ENCODE peak calls at places on chromosomes 12 and 14, in six cellular contexts. Y is H9; L is effector CD4-positive, alpha-beta T cell; Z is uterus; O is mucosa of gallbladder; U is lower leg skin. I is an unnamed sample.

GRCh38 chr12:111440631-111441030 is 34.9 kb downstream of the SH2B3 start:
- DNase-seq in Y (peak; percentile 32), Z (no peak), O (no peak), U (peak; percentile 70), L (no peak), I (no peak)

GRCh38 chr12:130752692-130753230 is 36.7 kb upstream of the RIMBP2 start:
- DNase-seq in O (no peak), Z (no peak), L (no peak), U (no peak), Y (peak; percentile 70), I (no peak)

GRCh38 chr12:2615665-2616387 is 178.9 kb upstream of the FKBP4 start:
- DNase-seq in Z (peak; percentile 48), L (no peak), U (no peak), O (no peak), Y (peak; percentile 66), I (no peak)

GRCh38 chr14:101369916-101370592 is 191.2 kb upstream of the DIO3 start:
- DNase-seq in O (no peak), L (no peak), Y (no peak), U (no peak), Z (peak; percentile 13), I (no peak)

GRCh38 chr14:77125275-77126073 is 16.1 kb downstream of the ZDHHC22 start:
- DNase-seq in L (no peak), Z (no peak), U (no peak), Y (peak; percentile 44), O (no peak), I (no peak)

GRCh38 chr14:79680087-79680486 is 531.2 kb downstream of the DIO2 start:
- DNase-seq in Z (no peak), Y (peak; percentile 33), L (no peak), O (no peak), U (no peak), I (no peak)

GRCh38 chr14:52299692-52300278 is 14.3 kb upstream of the PTGER2 start:
- DNase-seq in L (no peak), Y (no peak), O (no peak), Z (no peak), U (no peak), I (peak; percentile 43)

GRCh38 chr12:113302925-113303640 is 31.8 kb downstream of the SLC8B1 start:
- DNase-seq in L (no peak), U (no peak), Z (no peak), O (no peak), Y (no peak), I (no peak)

GRCh38 chr12:50764116-50764860 is 387 bp downstream of the ATF1 start:
- DNase-seq in Z (peak; percentile 56), Y (no peak), L (peak; percentile 76), O (peak; percentile 18), U (no peak), I (peak; percentile 69)

GRCh38 chr12:74890237-74890599 is 319.4 kb downstream of the KCNC2 start:
- DNase-seq in U (no peak), Z (no peak), O (peak; percentile 48), L (no peak), Y (no peak), I (peak; percentile 35)

GRCh38 chr12:46483572-46484395 is 111.2 kb upstream of the SLC38A2 start:
- DNase-seq in Z (no peak), O (no peak), U (no peak), Y (no peak), L (no peak), I (no peak)

GRCh38 chr12:11756022-11756421 is 106.5 kb downstream of the ETV6 start:
- DNase-seq in Y (no peak), Z (no peak), U (no peak), O (no peak), L (no peak), I (no peak)

GRCh38 chr14:22547309-22547947 is 41.6 kb downstream of the DAD1 start:
- DNase-seq in U (no peak), Z (no peak), O (no peak), L (no peak), Y (no peak), I (no peak)

GRCh38 chr14:20680843-20681347 is 3.5 kb upstream of the RNASE4 start:
- DNase-seq in L (no peak), Y (no peak), Z (no peak), U (peak; percentile 62), O (no peak), I (peak; percentile 54)

GRCh38 chr14:89988787-89989186 is 33.1 kb downstream of the TDP1 start:
- DNase-seq in U (no peak), L (no peak), Y (no peak), O (no peak), Z (no peak), I (no peak)

GRCh38 chr12:119406322-119406721 is 71.8 kb downstream of the CCDC60 start:
- DNase-seq in L (no peak), O (no peak), Z (no peak), Y (no peak), U (no peak), I (no peak)

GRCh38 chr12:571795-572531 is 91.3 kb downstream of the NINJ2 start:
- DNase-seq in U (peak; percentile 87), O (no peak), L (no peak), Y (no peak), Z (no peak), I (no peak)

GRCh38 chr12:31645944-31646343 is 13.5 kb upstream of the ETFBKMT start:
- DNase-seq in L (no peak), O (no peak), Y (no peak), U (peak; percentile 21), Z (no peak), I (no peak)

GRCh38 chr12:65656156-65656885 is 168.0 kb upstream of the HMGA2 start:
- DNase-seq in O (no peak), Y (no peak), L (no peak), U (no peak), Z (no peak), I (no peak)

GRCh38 chr12:100953217-100953616 is 158.6 kb downstream of the ANO4 start:
- DNase-seq in U (no peak), O (no peak), Z (no peak), Y (no peak), L (no peak), I (no peak)

GRCh38 chr12:32918890-32919791 is 22.6 kb upstream of the PKP2 start:
- DNase-seq in L (no peak), Y (no peak), U (no peak), O (no peak), Z (no peak), I (peak; percentile 46)

GRCh38 chr14:51715250-51715649 is 63.5 kb downstream of the FRMD6 start:
- DNase-seq in Z (no peak), O (no peak), L (no peak), U (no peak), Y (no peak), I (no peak)

GRCh38 chr12:116015525-116015924 is 262.0 kb downstream of the MED13L start:
- DNase-seq in Y (no peak), O (no peak), L (no peak), U (no peak), Z (no peak), I (peak; percentile 16)

GRCh38 chr14:56491299-56492285 is 88.0 kb upstream of the TMEM260 start:
- DNase-seq in Z (no peak), Y (peak; percentile 86), O (peak; percentile 30), L (no peak), U (no peak), I (peak; percentile 56)

GRCh38 chr12:18857656-18858055 is 119.7 kb downstream of the CAPZA3 start:
- DNase-seq in Y (no peak), L (no peak), Z (no peak), O (no peak), U (no peak), I (no peak)

GRCh38 chr12:49865782-49866135 is 22.9 kb upstream of the BCDIN3D start:
- DNase-seq in Z (no peak), U (no peak), Y (peak; percentile 23), O (no peak), L (no peak), I (no peak)

GRCh38 chr14:85414142-85414541 is 115.8 kb upstream of the FLRT2 start:
- DNase-seq in O (no peak), Y (no peak), U (no peak), L (no peak), Z (no peak), I (no peak)

GRCh38 chr12:13038491-13039161 is 5.6 kb upstream of the FAM234B start:
- DNase-seq in O (no peak), U (no peak), Z (no peak), Y (no peak), L (no peak), I (no peak)

GRCh38 chr14:64979336-64980074 is 7.2 kb upstream of the FNTB start:
- DNase-seq in L (no peak), Z (no peak), U (peak; percentile 50), Y (no peak), O (no peak), I (no peak)

GRCh38 chr12:22287776-22288621 is 46.5 kb downstream of the ST8SIA1 start:
- DNase-seq in U (no peak), L (no peak), Y (peak; percentile 64), Z (no peak), O (no peak), I (peak; percentile 6)

GRCh38 chr12:116099664-116100432 is 177.6 kb downstream of the MED13L start:
- DNase-seq in L (no peak), Z (no peak), Y (no peak), O (no peak), U (no peak), I (no peak)

GRCh38 chr12:111368684-111369495 is at the start of gene PHETA1:
- DNase-seq in Z (peak; percentile 95), Y (peak; percentile 94), L (peak; percentile 62), O (peak; percentile 93), U (peak; percentile 99), I (peak; percentile 92)

GRCh38 chr12:45989857-45990467 is 412 bp downstream of the SCAF11 start:
- DNase-seq in O (no peak), U (peak; percentile 93), Z (peak; percentile 58), Y (peak; percentile 56), L (peak; percentile 34), I (peak; percentile 24)

GRCh38 chr12:90004319-90005074 is 295.9 kb upstream of the ATP2B1 start:
- DNase-seq in Z (no peak), L (no peak), U (no peak), Y (no peak), O (no peak), I (no peak)

GRCh38 chr12:12954361-12954760 is 2.4 kb upstream of the GPRC5D start:
- DNase-seq in U (no peak), O (no peak), Y (no peak), L (no peak), Z (no peak), I (no peak)

I was measured in HEK293T.